ENCODE peak calls at places on chromosomes 1 and 21, in six cellular contexts. A is ascending aorta, T is cardiac muscle cell, S is HFF-Myc, Q is AG04449, K is lower leg skin. Y is an unnamed sample.
A peak's percentile ranks its signal among the peaks of the same experiment; 100 is the strongest.

GRCh38 chr1:206578959-206579358 is 33.3 kb downstream of the EIF2D start:
- DNase-seq in A (no peak), S (no peak), T (no peak), K (no peak), Q (no peak), Y (no peak)

GRCh38 chr1:229768232-229768631 is 142.2 kb downstream of the URB2 start:
- DNase-seq in K (no peak), Q (no peak), T (no peak), A (no peak), S (no peak), Y (no peak)

GRCh38 chr1:236870721-236871120 is 75.6 kb downstream of the MTR start:
- DNase-seq in T (no peak), S (no peak), A (no peak), Q (no peak), K (no peak), Y (no peak)

GRCh38 chr1:174023438-174023837 is 1.3 kb upstream of the RC3H1 start:
- DNase-seq in S (no peak), T (peak; percentile 47), K (peak; percentile 63), A (no peak), Q (no peak), Y (no peak)

GRCh38 chr1:180542530-180543171 is 16.1 kb upstream of the OVAAL start:
- DNase-seq in K (no peak), Q (no peak), A (no peak), T (no peak), S (no peak), Y (no peak)

GRCh38 chr1:110674337-110675059 is at the start of gene KCNA3:
- DNase-seq in T (peak; percentile 65), S (no peak), A (no peak), K (no peak), Q (no peak), Y (no peak)

GRCh38 chr1:89998306-89998705 is 3.4 kb downstream of the ZNF326 start:
- DNase-seq in Q (no peak), T (no peak), A (no peak), S (no peak), K (no peak), Y (no peak)

GRCh38 chr1:15667362-15667761 is 16.8 kb upstream of the PLEKHM2 start:
- DNase-seq in A (no peak), T (no peak), S (no peak), K (no peak), Q (no peak), Y (no peak)

GRCh38 chr1:211735208-211736170 is 60.1 kb upstream of the NEK2 start:
- DNase-seq in T (no peak), K (peak; percentile 42), S (peak; percentile 63), Q (peak; percentile 29), A (no peak), Y (peak; percentile 43)

GRCh38 chr1:179081696-179082307 is at the start of gene TOR3A:
- DNase-seq in Q (peak; percentile 29), K (peak; percentile 91), S (peak; percentile 64), A (peak; percentile 76), T (peak; percentile 95), Y (no peak)

GRCh38 chr1:48530727-48531351 is 58.8 kb upstream of the SPATA6 start:
- DNase-seq in K (no peak), A (no peak), S (peak; percentile 17), T (peak; percentile 93), Q (no peak), Y (no peak)

GRCh38 chr1:187236145-187236544 is 407.4 kb downstream of the PLA2G4A start:
- DNase-seq in A (no peak), K (no peak), Q (no peak), T (no peak), S (no peak), Y (no peak)

GRCh38 chr1:206674745-206675175 is 9.9 kb upstream of the MAPKAPK2 start:
- DNase-seq in T (no peak), A (peak; percentile 49), K (peak; percentile 61), Q (peak; percentile 99), S (peak; percentile 91), Y (peak; percentile 98)

GRCh38 chr1:87151500-87152421 is 176.9 kb upstream of the LMO4 start:
- DNase-seq in K (no peak), Q (no peak), S (no peak), A (no peak), T (peak; percentile 87), Y (peak; percentile 34)

GRCh38 chr21:43279578-43279894 is 110.7 kb downstream of the CRYAA start:
- DNase-seq in T (no peak), Q (no peak), S (no peak), K (no peak), A (no peak), Y (no peak)

GRCh38 chr1:233721003-233721595 is 107.2 kb downstream of the KCNK1 start:
- DNase-seq in T (no peak), Q (no peak), K (no peak), S (no peak), A (no peak), Y (no peak)

GRCh38 chr1:147201786-147202185 is 23.4 kb downstream of the FMO5 start:
- DNase-seq in A (no peak), Q (no peak), T (no peak), K (no peak), S (no peak), Y (no peak)

GRCh38 chr1:13828454-13829151 is 128.6 kb downstream of the PRDM2 start:
- DNase-seq in T (peak; percentile 40), K (no peak), S (no peak), A (no peak), Q (no peak), Y (no peak)

GRCh38 chr1:62269439-62269838 is 49.8 kb downstream of the KANK4 start:
- DNase-seq in A (no peak), T (no peak), Q (no peak), S (no peak), K (no peak), Y (no peak)

GRCh38 chr1:183674339-183674738 is 21.2 kb upstream of the APOBEC4 start:
- DNase-seq in T (no peak), S (no peak), A (no peak), K (no peak), Q (no peak), Y (no peak)

GRCh38 chr1:25767437-25767770 is 32.6 kb upstream of the SELENON start:
- DNase-seq in A (no peak), Q (no peak), T (no peak), S (no peak), K (no peak), Y (no peak)

GRCh38 chr1:84377480-84378095 is 20.7 kb upstream of the DNASE2B start:
- DNase-seq in Q (no peak), A (no peak), K (no peak), T (no peak), S (peak; percentile 53), Y (peak; percentile 16)

GRCh38 chr1:63320024-63320799 is 2.2 kb upstream of the FOXD3 start:
- DNase-seq in S (no peak), Q (no peak), A (no peak), K (no peak), T (no peak), Y (no peak)

GRCh38 chr1:20366766-20367602 is 76.3 kb downstream of the VWA5B1 start:
- DNase-seq in A (no peak), S (peak; percentile 6), K (no peak), T (peak; percentile 53), Q (no peak), Y (no peak)

DNA sequence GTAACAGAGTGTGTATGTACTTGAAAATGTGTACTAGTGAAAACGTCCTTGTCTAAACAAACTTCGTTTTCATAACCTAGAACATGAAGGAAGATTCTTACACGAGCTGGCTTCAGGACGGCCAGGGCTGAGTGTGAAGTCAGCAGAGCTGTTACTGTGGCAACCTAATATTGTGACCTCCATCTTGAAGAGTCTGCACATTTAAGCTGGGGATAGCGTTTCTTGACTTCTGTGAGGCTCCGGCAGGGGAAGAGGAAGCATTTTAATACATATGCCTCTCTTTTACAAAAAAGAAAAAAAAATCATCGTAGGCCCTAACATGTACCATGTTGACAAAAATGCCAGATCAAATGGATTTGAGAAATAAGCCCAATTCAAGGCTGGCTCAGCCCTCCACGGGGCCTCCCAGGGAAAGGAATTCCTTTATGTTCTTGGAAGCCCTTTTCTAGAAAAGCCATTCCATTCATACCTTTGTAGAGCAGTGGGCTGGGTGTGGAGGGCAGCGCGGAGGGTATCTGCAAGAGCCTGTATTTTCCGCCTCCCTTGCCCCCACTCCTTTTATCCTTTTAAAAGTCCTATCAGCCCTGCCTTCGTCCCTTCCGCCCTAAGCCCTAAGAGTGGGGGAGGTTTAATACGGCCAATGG is 51.1 kb downstream of the SIM2 start:
- DNase-seq in K (no peak), Q (no peak), A (no peak), S (no peak), T (peak; percentile 62), Y (no peak)
- H3K4me3 ChIP-seq in K (no peak overlapping the region), Q (no peak overlapping the region), A (no peak overlapping the region), S (no peak overlapping the region), T (no peak overlapping the region), Y (no peak overlapping the region)

GRCh38 chr1:201939271-201939973 is 6.9 kb downstream of the LMOD1 start:
- DNase-seq in S (no peak), A (no peak), Q (no peak), K (no peak), T (no peak), Y (no peak)
- TF ChIP-seq CTCF in S (no peak), A (no peak), Q (no peak), K (no peak), T (no peak), Y (no peak)

GRCh38 chr1:65245290-65245689 is 64.1 kb upstream of the DNAJC6 start:
- DNase-seq in Q (no peak), T (no peak), A (no peak), K (no peak), S (no peak), Y (no peak)

GRCh38 chr1:65250826-65251225 is 58.5 kb upstream of the DNAJC6 start:
- DNase-seq in Q (no peak), T (no peak), A (no peak), S (no peak), K (no peak), Y (no peak)

GRCh38 chr1:65243492-65243891 is 65.9 kb upstream of the DNAJC6 start:
- DNase-seq in T (no peak), S (no peak), A (no peak), K (no peak), Q (no peak), Y (no peak)

DNA sequence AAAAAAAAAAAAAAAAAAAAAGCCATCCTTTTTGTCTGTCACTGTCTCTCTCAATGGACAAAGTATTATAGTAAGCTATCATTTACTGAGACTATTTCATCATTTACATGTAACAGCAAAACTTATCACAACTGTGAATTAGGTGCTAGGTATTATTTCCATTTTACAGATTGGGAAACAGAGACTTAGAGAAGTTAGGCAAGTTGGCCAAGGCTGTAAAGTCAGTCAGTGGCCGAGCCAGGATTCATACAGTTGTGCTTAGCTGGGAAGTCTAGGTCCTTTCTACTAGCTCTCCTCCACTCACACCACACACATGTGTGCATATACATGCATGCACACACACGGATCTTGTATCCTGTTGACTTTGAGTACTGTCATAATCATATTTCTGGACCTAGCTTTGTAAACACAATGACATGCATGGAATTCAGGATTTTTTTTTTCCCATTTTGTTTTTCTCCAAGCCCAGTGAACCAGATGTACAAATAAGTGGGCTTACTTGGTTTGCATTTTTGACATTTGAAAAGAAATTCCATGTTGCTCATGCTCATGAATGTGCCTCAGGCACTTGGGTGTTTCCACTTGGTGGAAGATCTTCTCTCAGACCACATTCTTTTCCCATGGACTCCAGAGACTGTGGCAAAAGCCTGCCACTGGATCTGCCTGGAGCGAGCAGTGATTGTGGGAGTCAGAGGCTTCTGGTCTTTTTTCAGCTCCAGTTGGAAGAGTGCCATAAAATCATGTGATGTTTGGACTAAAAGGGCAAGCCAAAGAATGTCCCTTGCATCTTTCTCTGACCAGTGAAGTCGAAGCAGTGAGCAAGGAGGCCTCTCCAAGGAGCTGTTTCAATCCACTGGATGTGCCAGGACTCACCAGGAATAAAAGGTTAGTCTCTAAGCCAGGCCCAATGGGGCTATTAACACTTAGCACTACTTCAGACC is 61.7 kb upstream of the DNAJC6 start:
- DNase-seq in A (no peak), Q (peak; percentile 87), K (peak; percentile 40), S (peak; percentile 53), T (peak; percentile 77), Y (peak; percentile 95)
- H3K4me3 ChIP-seq in A (no peak overlapping the region), Q (no peak overlapping the region), K (no peak overlapping the region), S (no peak overlapping the region), T (no peak overlapping the region), Y (no peak overlapping the region)

GRCh38 chr21:45617021-45617930 is 26.2 kb upstream of the PCBP3 start:
- DNase-seq in Q (no peak), A (no peak), S (no peak), T (peak; percentile 38), K (no peak), Y (no peak)
- TF ChIP-seq CTCF in Q (peak; percentile 4), A (no peak), S (no peak), T (no peak), K (no peak), Y (no peak)

Y was measured in AG09309.